ENCODE peak calls at places on chromosomes 13 and 19, in seven cellular contexts. A is heart left ventricle, R is adrenal gland, K is upper lobe of left lung, H is breast epithelium, J is stomach, I is transverse colon. L is an unnamed sample. For H3K9me3, the result is how much of the 10 kb centered on the place peaks cover.

GRCh38 chr19:15200575-15201364 is at the start of gene NOTCH3:
- DNase-seq in A (no peak), R (no peak), K (peak), H (no peak), J (no peak), I (no peak), L (no peak)

GRCh38 chr13:113405481-113406300 is 41.8 kb upstream of the GRTP1 start:
- DNase-seq in A (peak), R (no peak), K (peak), H (no peak), J (no peak), I (no peak), L (peak)

GRCh38 chr19:50003810-50004419 is 21.3 kb downstream of the VRK3 start:
- DNase-seq in A (no peak), R (peak), K (no peak), H (peak), J (peak), I (peak), L (no peak)

GRCh38 chr19:12783849-12784393 is 7.4 kb upstream of the JUNB start:
- DNase-seq in A (peak), R (no peak), K (peak), H (peak), J (no peak), I (peak), L (peak)

GRCh38 chr19:50897191-50897607 is 14.0 kb downstream of the KLK4 start:
- DNase-seq in A (no peak), R (no peak), K (no peak), H (no peak), J (no peak), I (no peak), L (no peak)

GRCh38 chr19:8069116-8069973 is 16.8 kb downstream of the CCL25 start:
- DNase-seq in A (no peak), R (no peak), K (no peak), H (no peak), J (no peak), I (no peak), L (no peak)

GRCh38 chr13:42048625-42049453 is at the start of gene DGKH:
- DNase-seq in A (peak), R (peak), K (peak), H (peak), J (peak), I (peak), L (peak)

GRCh38 chr13:109383683-109384082 is 402.7 kb downstream of the IRS2 start:
- DNase-seq in A (no peak), R (no peak), K (no peak), H (no peak), J (no peak), I (no peak), L (no peak)

GRCh38 chr19:6066661-6067646 is 43.3 kb downstream of the RFX2 start:
- DNase-seq in A (peak), R (peak), K (no peak), H (peak), J (peak), I (peak), L (peak)

GRCh38 chr19:55549500-55550320 is 4.4 kb upstream of the SBK3 start:
- DNase-seq in A (peak), R (no peak), K (peak), H (no peak), J (peak), I (peak), L (no peak)

GRCh38 chr19:38265213-38265861 is 964 bp downstream of the SPINT2 start:
- DNase-seq in A (no peak), R (no peak), K (no peak), H (peak), J (peak), I (peak), L (no peak)

GRCh38 chr13:31207630-31208549 is 8.1 kb downstream of the B3GLCT start:
- DNase-seq in A (no peak), R (peak), K (no peak), H (no peak), J (no peak), I (no peak), L (no peak)

GRCh38 chr19:5896365-5897076 is 7.1 kb downstream of the NDUFA11 start:
- DNase-seq in A (no peak), R (no peak), K (peak), H (no peak), J (no peak), I (no peak), L (no peak)

GRCh38 chr19:51296331-51297093 is 14.9 kb upstream of the IGLON5 start:
- DNase-seq in A (no peak), R (no peak), K (no peak), H (no peak), J (no peak), I (no peak), L (no peak)

GRCh38 chr13:37202264-37202663 is 96.8 kb upstream of the CSNK1A1L start:
- DNase-seq in A (no peak), R (no peak), K (no peak), H (no peak), J (no peak), I (no peak), L (no peak)

GRCh38 chr19:58466760-58467589 is at the start of gene ZNF324:
- DNase-seq in A (peak), R (peak), K (peak), H (peak), J (peak), I (peak), L (peak)
- TF ChIP-seq POLR2A in A (no peak), R (peak), K (peak), H (no peak), J (no peak), I (peak), L (peak)

DNA sequence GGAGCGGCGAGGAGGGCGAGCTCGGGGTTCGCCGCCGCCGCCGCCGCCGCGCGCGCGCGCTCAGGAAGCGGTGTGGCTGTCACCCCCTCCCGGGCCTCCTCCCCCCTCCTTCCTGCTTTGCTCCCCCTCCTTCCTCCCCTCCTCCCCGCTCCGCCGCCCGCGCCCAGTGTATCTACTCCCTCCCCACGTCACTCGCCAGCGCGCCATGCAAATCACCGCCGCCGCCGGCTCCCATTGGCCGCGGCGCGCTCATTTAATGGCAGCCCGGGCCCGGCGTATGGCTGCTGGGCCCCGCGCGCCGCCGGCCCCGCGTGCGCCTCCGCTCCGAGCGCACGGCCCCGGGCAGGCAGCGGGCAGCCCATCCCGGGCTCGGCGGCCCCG is 335 bp upstream of the SOX1 start:
- DNase-seq in A (no peak), R (no peak), K (peak), H (no peak), J (no peak), I (peak), L (peak)
- H3K9me3 ChIP-seq in A (under half), R (under half), K (under half), H (under half), J (under half), I (under half), L (under half)

GRCh38 chr13:99495478-99496321 is 5.6 kb upstream of the TM9SF2 start:
- DNase-seq in A (no peak), R (no peak), K (no peak), H (no peak), J (no peak), I (no peak), L (no peak)
- H3K4me3 ChIP-seq in A (peak), R (peak), K (peak), H (peak), J (peak), I (peak), L (peak)

DNA sequence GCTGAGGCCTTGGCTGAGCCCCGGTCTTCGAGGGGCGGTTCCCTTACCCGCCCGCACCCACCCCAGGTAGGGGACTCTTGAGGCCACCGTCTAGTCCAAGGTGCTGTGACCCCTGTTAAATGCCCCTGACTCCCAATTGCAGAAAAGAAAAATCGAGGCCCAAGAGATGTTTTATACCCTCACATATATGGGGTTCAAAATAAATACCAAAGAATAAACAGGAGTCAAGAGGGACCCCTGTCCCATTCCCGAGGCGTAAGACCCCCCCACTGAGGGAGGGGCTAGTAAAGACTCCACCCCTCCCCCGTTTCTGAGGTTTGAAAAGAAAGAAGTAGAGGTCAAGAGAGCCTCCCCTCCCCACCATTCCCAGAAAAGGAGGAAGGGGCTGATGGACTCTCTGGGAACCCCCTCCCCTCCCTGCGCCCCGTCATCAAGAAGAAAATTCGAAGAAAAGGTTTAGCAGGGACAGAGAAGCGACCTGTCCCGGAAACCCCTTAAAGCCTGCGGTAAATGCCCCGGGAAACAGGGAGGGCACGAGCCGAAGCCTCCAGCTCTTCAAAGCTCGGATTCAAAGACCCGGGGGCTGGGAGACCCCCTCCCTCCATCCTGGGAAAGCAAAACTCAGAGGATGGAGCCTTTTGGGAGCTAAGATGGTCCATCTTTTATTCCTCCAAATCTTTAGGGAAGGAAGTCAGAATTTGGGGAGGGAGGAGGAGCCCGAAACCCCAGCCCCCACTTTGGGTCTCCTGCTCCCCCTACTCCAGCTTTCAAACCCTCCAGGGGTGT is 745 bp upstream of the RAB3A start:
- DNase-seq in A (no peak), R (no peak), K (no peak), H (no peak), J (peak), I (peak), L (peak)
- TF ChIP-seq POLR2A in A (no peak), R (peak), K (peak), H (peak), J (no peak), I (no peak), L (peak)

DNA sequence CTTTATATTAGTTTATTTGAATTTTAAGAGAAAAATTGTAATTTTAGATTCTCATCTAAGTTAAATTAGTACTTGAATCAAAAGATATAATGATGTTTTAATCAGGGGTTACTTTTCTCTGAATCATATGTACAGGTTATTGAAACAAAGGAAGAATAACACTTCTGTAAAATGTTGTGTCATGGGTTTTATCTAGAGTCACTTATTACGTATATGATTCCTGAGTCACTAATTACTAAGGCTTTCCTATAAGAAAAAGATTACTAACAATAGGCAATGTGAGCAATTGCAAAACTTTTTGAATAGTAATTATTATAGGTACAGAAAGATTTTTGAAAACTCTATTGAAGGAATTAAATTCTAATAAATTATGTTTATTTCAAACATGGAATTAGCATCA is 99.2 kb upstream of the KLF5 start:
- DNase-seq in A (no peak), R (no peak), K (no peak), H (no peak), J (no peak), I (no peak), L (no peak)
- H3K9me3 ChIP-seq in A (under half), R (under half), K (under half), H (under half), J (under half), I (under half), L (under half)

DNA sequence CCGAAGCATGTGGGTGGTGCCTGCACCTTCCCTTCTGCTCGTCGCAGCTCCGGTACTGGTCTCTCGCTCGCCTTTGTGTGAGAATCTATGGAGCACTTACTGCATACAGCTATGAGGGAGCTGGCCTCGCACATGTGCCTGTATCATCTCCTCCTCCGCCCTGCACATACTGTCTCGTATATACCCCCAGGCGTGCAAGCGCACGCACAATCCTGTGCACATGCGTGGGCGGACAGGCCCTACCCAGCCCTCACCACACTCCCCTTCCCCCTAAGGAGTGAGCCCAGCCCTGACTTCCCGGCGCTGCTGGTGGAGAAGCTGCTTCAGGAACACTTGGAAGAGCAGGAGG is 8.7 kb downstream of the PIK3R2 start:
- DNase-seq in A (peak), R (no peak), K (peak), H (no peak), J (no peak), I (no peak), L (no peak)
- H3K4me3 ChIP-seq in A (no peak), R (no peak), K (peak), H (peak), J (peak), I (no peak), L (peak)

L was measured in Peyer's patch.